ENCODE peak calls at places on chromosomes 5 and 9, in six cellular contexts. P is fibroblast of lung, C is OCI-LY7, J is A549, X is hepatocyte, T is endothelial cell of umbilical vein. L is an unnamed sample.

GRCh38 chr9:29750062-29750461 is 2176.8 kb upstream of the C9orf72 start:
- DNase-seq in P (peak; percentile 64), C (no peak), J (no peak), X (no peak), T (no peak), L (peak; percentile 52)

GRCh38 chr9:75448281-75448680 is 360.0 kb downstream of the OSTF1 start:
- DNase-seq in P (peak; percentile 34), C (no peak), J (no peak), X (no peak), T (no peak), L (peak; percentile 19)

GRCh38 chr5:138464018-138464387 is 1.3 kb upstream of the EGR1 start:
- DNase-seq in P (peak; percentile 93), C (peak; percentile 95), J (peak; percentile 95), X (peak; percentile 99), T (peak; percentile 96), L (peak; percentile 84)

GRCh38 chr5:154197801-154198461 is 7.4 kb downstream of the GALNT10 start:
- DNase-seq in P (peak; percentile 95), C (no peak), J (peak; percentile 35), X (no peak), T (peak; percentile 44), L (peak; percentile 92)

GRCh38 chr5:115542651-115543364 is 1.8 kb downstream of the FEM1C start:
- DNase-seq in P (no peak), C (peak; percentile 13), J (no peak), X (no peak), T (peak; percentile 47), L (no peak)

GRCh38 chr5:15566306-15566705 is 66.3 kb downstream of the FBXL7 start:
- DNase-seq in P (peak; percentile 40), C (no peak), J (no peak), X (no peak), T (no peak), L (peak; percentile 36)

GRCh38 chr5:1316941-1317340 is 22.1 kb upstream of the TERT start:
- DNase-seq in P (no peak), C (no peak), J (no peak), X (no peak), T (no peak), L (no peak)

GRCh38 chr9:23537192-23538059 is 288.6 kb downstream of the ELAVL2 start:
- DNase-seq in P (no peak), C (no peak), J (no peak), X (no peak), T (no peak), L (no peak)

GRCh38 chr5:82259172-82259800 is 18.9 kb downstream of the RPS23 start:
- DNase-seq in P (peak; percentile 26), C (peak; percentile 41), J (peak; percentile 14), X (peak; percentile 13), T (peak; percentile 45), L (peak; percentile 23)

GRCh38 chr9:125074976-125075375 is 68.4 kb downstream of the SCAI start:
- DNase-seq in P (peak; percentile 66), C (no peak), J (no peak), X (no peak), T (peak; percentile 57), L (peak; percentile 57)

GRCh38 chr5:34022131-34022705 is 14.4 kb upstream of the AMACR start:
- DNase-seq in P (peak; percentile 88), C (no peak), J (no peak), X (no peak), T (no peak), L (peak; percentile 85)

GRCh38 chr9:96027271-96028131 is 152.0 kb downstream of the ERCC6L2 start:
- DNase-seq in P (no peak), C (no peak), J (no peak), X (peak; percentile 41), T (peak; percentile 44), L (no peak)

GRCh38 chr9:116475201-116475600 is 211.9 kb upstream of the TRIM32 start:
- DNase-seq in P (peak; percentile 68), C (no peak), J (no peak), X (no peak), T (no peak), L (peak; percentile 56)

GRCh38 chr5:149618581-149619248 is 37.4 kb downstream of the ARHGEF37 start:
- DNase-seq in P (peak; percentile 58), C (peak; percentile 78), J (peak; percentile 75), X (peak; percentile 79), T (peak; percentile 70), L (peak; percentile 43)

GRCh38 chr5:154782326-154782725 is 27.1 kb downstream of the LARP1 start:
- DNase-seq in P (no peak), C (no peak), J (no peak), X (no peak), T (no peak), L (no peak)

GRCh38 chr9:35669331-35670145 is 4.2 kb upstream of the CA9 start:
- DNase-seq in P (peak; percentile 57), C (no peak), J (peak; percentile 44), X (peak; percentile 68), T (no peak), L (peak; percentile 40)

GRCh38 chr9:136527721-136528710 is 17.8 kb downstream of the NOTCH1 start:
- DNase-seq in P (no peak), C (no peak), J (peak; percentile 48), X (peak; percentile 63), T (no peak), L (no peak)

GRCh38 chr5:103066346-103066745 is 53.6 kb downstream of the GIN1 start:
- DNase-seq in P (no peak), C (no peak), J (no peak), X (no peak), T (no peak), L (no peak)

GRCh38 chr5:71925608-71926091 is 181.6 kb upstream of the MAP1B start:
- DNase-seq in P (peak; percentile 35), C (no peak), J (no peak), X (no peak), T (no peak), L (peak; percentile 24)

GRCh38 chr9:84397151-84397728 is 56.7 kb upstream of the SLC28A3 start:
- DNase-seq in P (peak; percentile 50), C (peak; percentile 68), J (peak; percentile 49), X (peak; percentile 85), T (peak; percentile 69), L (peak; percentile 20)

GRCh38 chr5:140044041-140044440 is 942 bp upstream of the NRG2 start:
- DNase-seq in P (no peak), C (no peak), J (no peak), X (no peak), T (no peak), L (no peak)

GRCh38 chr9:96875460-96876142 is 21.3 kb upstream of the ZNF782 start:
- DNase-seq in P (peak; percentile 71), C (peak; percentile 92), J (peak; percentile 89), X (peak; percentile 92), T (peak; percentile 87), L (peak; percentile 59)

GRCh38 chr9:137217276-137218211 is 4.5 kb downstream of the RNF208 start:
- DNase-seq in P (no peak), C (no peak), J (no peak), X (peak; percentile 90), T (no peak), L (no peak)

GRCh38 chr9:114112778-114113585 is 13.9 kb upstream of the KIF12 start:
- DNase-seq in P (peak; percentile 77), C (no peak), J (no peak), X (peak; percentile 78), T (no peak), L (peak; percentile 65)

GRCh38 chr5:96935556-96936430 is at the start of gene LNPEP:
- DNase-seq in P (peak; percentile 99), C (peak; percentile 96), J (peak; percentile 73), X (peak; percentile 98), T (peak; percentile 99), L (peak; percentile 97)

GRCh38 chr9:84411647-84412267 is 71.2 kb upstream of the SLC28A3 start:
- DNase-seq in P (no peak), C (no peak), J (no peak), X (no peak), T (no peak), L (no peak)

GRCh38 chr9:123339666-123340414 is 16.2 kb upstream of the CRB2 start:
- DNase-seq in P (peak; percentile 40), C (peak; percentile 88), J (no peak), X (no peak), T (no peak), L (peak; percentile 33)

GRCh38 chr5:122933926-122934325 is 88.5 kb downstream of the SNX24 start:
- DNase-seq in P (no peak), C (no peak), J (no peak), X (no peak), T (no peak), L (no peak)

GRCh38 chr5:71865665-71866320 is 146.7 kb downstream of the CARTPT start:
- DNase-seq in P (no peak), C (no peak), J (no peak), X (no peak), T (no peak), L (no peak)

GRCh38 chr9:69260161-69260560 is 64.9 kb upstream of the ENTREP1 start:
- DNase-seq in P (no peak), C (no peak), J (no peak), X (no peak), T (peak; percentile 19), L (no peak)

GRCh38 chr9:108074900-108075299 is 585.3 kb upstream of the KLF4 start:
- DNase-seq in P (no peak), C (no peak), J (no peak), X (no peak), T (no peak), L (no peak)

GRCh38 chr9:88660611-88661010 is 125.6 kb downstream of the NXNL2 start:
- DNase-seq in P (peak; percentile 14), C (peak; percentile 9), J (no peak), X (peak; percentile 44), T (peak; percentile 46), L (no peak)
- TF ChIP-seq CTCF in P (peak; percentile 60), C (peak; percentile 67), J (peak; percentile 45), X (peak; percentile 45), T (peak; percentile 36), L (peak; percentile 50)

GRCh38 chr9:130010151-130010988 is 32.6 kb downstream of the FNBP1 start:
- DNase-seq in P (no peak), C (no peak), J (no peak), X (no peak), T (no peak), L (no peak)
- H3K4me2 ChIP-seq in P (no peak overlapping the region), C (peak overlapping the region; percentile 58), J (no peak overlapping the region), X (no peak overlapping the region), T (no peak overlapping the region), L (no peak overlapping the region)

GRCh38 chr9:126616521-126616976 is 2.8 kb downstream of the LMX1B start:
- DNase-seq in P (no peak), C (no peak), J (no peak), X (no peak), T (no peak), L (no peak)
- H3K4me3 ChIP-seq in P (no peak overlapping the region), C (no peak overlapping the region), J (no peak overlapping the region), X (no peak overlapping the region), T (no peak overlapping the region), L (no peak overlapping the region)

GRCh38 chr5:106269252-106269843 is 1401.4 kb downstream of the EFNA5 start:
- DNase-seq in P (peak; percentile 36), C (peak; percentile 18), J (no peak), X (peak; percentile 25), T (peak; percentile 43), L (peak; percentile 25)
- TF ChIP-seq CTCF in P (peak; percentile 73), C (peak; percentile 69), J (peak; percentile 48), X (peak; percentile 53), T (peak; percentile 45), L (peak; percentile 45)

L was measured in astrocyte.